ENCODE peak calls at places on chromosome 16, in four cellular contexts. J is right atrium auricular region, W is Caco-2, Y is cardiac muscle cell. G is an unnamed sample.

GRCh38 chr16:48441863-48442279 is 56.7 kb upstream of the SIAH1 start:
- DNase-seq in J (no peak), W (peak; percentile 41), Y (no peak), G (no peak)

GRCh38 chr16:56107944-56108583 is 83.2 kb upstream of the GNAO1 start:
- DNase-seq in J (no peak), W (no peak), Y (peak; percentile 22), G (no peak)

GRCh38 chr16:84836234-84836647 is 16.5 kb downstream of the CRISPLD2 start:
- DNase-seq in J (peak; percentile 93), W (no peak), Y (peak; percentile 86), G (no peak)

GRCh38 chr16:71648162-71648561 is 22.2 kb downstream of the MARVELD3 start:
- DNase-seq in J (no peak), W (no peak), Y (no peak), G (no peak)

GRCh38 chr16:85490971-85491771 is 122.0 kb upstream of the GSE1 start:
- DNase-seq in J (no peak), W (peak; percentile 34), Y (no peak), G (no peak)

GRCh38 chr16:53099318-53100130 is 44.7 kb downstream of the CHD9 start:
- DNase-seq in J (peak; percentile 92), W (peak; percentile 91), Y (peak; percentile 81), G (peak; percentile 97)

GRCh38 chr16:1964046-1964505 is 550 bp downstream of the RPS2 start:
- DNase-seq in J (no peak), W (peak; percentile 54), Y (peak; percentile 73), G (no peak)

GRCh38 chr16:4496305-4496704 is 20.1 kb downstream of the HMOX2 start:
- DNase-seq in J (no peak), W (no peak), Y (no peak), G (peak; percentile 42)

DNA sequence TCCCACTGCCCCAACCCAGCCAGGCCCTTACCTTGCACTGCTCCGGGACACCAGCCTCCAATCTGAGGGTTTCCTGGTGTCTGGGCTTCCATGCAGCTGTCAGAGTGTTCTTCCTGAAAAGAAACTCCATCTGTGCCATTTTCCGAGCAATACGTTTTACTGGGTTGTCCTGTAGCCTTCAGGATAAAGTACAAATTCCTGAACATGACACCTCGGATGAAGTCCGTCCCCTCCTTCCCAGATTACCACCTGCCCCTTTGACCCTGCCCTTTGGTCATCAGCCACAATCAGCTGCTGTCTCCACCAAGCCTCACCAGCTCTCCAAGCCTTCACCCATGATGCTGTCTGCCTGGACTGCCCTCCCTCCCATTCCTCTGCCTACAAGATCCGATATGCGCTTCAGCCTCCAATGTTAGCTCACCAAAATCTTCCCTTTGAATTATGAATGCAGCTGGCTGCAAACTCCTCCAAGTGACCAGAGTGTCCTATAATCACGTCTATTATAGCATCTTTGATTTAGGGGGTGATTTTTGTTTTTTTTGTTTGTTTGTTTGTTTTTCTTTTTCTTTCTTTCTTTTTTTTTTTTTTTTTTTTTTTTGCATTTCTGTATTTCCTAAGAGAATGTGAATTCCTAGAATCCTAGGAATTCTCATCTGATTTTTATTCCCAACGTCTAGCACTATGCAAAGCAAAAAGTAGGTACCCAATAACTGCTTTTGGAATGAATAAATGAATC is 60.6 kb upstream of the KIFC3 start:
- DNase-seq in J (no peak), W (peak; percentile 86), Y (peak; percentile 48), G (no peak)
- H3K4me3 ChIP-seq in J (no peak overlapping the region), W (peak overlapping the region; percentile 29), Y (no peak overlapping the region), G (no peak overlapping the region)

DNA sequence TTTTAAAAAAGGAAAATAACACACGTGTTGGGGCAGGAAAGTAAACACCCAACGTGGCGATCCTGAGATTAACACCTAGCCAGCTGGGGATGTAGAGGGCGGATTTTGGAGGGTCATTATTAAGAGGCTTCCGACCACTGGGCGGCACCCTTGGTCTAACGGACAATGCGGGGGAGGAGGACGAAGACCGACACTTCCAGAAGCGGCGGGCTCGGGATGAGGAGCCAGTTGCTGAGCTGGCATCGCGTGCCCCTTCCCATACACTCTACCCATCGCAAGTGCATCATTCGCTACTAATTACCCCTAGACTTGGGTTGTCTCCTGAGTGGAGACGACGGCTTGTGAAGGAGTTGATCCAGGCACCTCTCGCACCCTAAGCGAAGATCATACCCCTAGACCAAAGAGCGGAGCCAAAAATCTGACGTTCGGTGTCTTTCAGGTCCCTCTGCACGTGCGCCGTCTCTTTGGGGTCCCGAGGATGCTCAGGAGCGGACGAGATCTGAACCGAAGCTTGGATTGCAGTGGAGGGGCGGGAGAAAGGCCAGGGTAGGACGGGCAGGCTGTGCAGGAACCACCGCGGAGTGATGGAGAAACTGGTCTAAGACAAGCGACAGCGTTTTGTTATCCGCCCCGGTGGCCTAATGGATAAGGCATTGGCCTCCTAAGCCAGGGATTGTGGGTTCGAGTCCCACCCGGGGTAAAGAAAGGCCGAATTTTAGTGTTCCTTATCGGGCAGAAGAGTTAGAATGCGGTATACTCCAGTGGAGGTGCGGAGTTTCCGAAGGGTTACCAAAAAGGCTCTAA is 17.6 kb downstream of the ZNF213 start:
- DNase-seq in J (peak; percentile 94), W (peak; percentile 93), Y (peak; percentile 78), G (peak; percentile 81)
- TF ChIP-seq CTCF in J (peak; percentile 59), W (peak; percentile 19), Y (peak; percentile 46), G (peak; percentile 55)

DNA sequence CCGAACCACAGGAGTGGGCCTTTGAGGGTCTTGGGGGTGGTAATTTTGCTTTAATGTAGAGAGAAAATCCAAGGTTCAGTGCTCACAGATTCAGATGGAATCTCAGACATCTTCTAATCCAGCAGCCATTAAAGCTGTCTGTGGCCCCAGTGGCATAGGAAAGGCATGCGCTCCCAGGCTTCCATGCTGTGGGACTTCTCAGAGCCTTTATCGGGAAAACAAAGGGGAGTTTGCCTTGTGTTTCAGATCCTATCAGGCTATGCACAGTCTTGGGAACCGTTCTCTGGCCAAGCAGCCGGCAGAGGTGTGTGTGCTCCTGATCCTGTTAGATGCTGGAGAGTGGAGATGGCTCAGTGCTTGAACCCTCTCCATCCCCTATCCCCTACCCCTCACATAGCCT is 7.8 kb downstream of the ADGRG1 start:
- DNase-seq in J (no peak), W (no peak), Y (no peak), G (no peak)
- H3K4me1 ChIP-seq in J (peaks cover 71% of the 10 kb centered on the region), W (peaks cover 18% of the 10 kb centered on the region), Y (no peaks in the 10 kb centered on the region), G (peaks cover 52% of the 10 kb centered on the region)

GRCh38 chr16:79380990-79381389 is 219.5 kb downstream of the MAF start:
- DNase-seq in J (no peak), W (no peak), Y (no peak), G (no peak)
- H3K4me3 ChIP-seq in J (no peak overlapping the region), W (no peak overlapping the region), Y (no peak overlapping the region), G (no peak overlapping the region)

GRCh38 chr16:30046588-30046987 is 15.5 kb upstream of the TLCD3B start:
- DNase-seq in J (no peak), W (no peak), Y (no peak), G (no peak)

GRCh38 chr16:30046178-30046577 is 15.1 kb upstream of the TLCD3B start:
- DNase-seq in J (no peak), W (no peak), Y (no peak), G (no peak)

GRCh38 chr16:30040221-30040620 is 9.2 kb upstream of the TLCD3B start:
- DNase-seq in J (no peak), W (no peak), Y (no peak), G (no peak)

GRCh38 chr16:30041841-30042240 is 10.8 kb upstream of the TLCD3B start:
- DNase-seq in J (no peak), W (no peak), Y (peak; percentile 39), G (no peak)
- TF ChIP-seq CTCF in J (peak; percentile 60), W (peak; percentile 56), Y (peak; percentile 37), G (peak; percentile 74)

GRCh38 chr16:81179219-81179618 is 59.3 kb upstream of the BCO1 start:
- DNase-seq in J (no peak), W (no peak), Y (no peak), G (no peak)

GRCh38 chr16:81185416-81185815 is 53.1 kb upstream of the BCO1 start:
- DNase-seq in J (no peak), W (no peak), Y (no peak), G (no peak)

GRCh38 chr16:81180578-81180977 is 57.9 kb upstream of the BCO1 start:
- DNase-seq in J (no peak), W (no peak), Y (no peak), G (no peak)

GRCh38 chr16:81175325-81175891 is 63.1 kb upstream of the BCO1 start:
- DNase-seq in J (no peak), W (peak; percentile 39), Y (no peak), G (peak; percentile 49)

DNA sequence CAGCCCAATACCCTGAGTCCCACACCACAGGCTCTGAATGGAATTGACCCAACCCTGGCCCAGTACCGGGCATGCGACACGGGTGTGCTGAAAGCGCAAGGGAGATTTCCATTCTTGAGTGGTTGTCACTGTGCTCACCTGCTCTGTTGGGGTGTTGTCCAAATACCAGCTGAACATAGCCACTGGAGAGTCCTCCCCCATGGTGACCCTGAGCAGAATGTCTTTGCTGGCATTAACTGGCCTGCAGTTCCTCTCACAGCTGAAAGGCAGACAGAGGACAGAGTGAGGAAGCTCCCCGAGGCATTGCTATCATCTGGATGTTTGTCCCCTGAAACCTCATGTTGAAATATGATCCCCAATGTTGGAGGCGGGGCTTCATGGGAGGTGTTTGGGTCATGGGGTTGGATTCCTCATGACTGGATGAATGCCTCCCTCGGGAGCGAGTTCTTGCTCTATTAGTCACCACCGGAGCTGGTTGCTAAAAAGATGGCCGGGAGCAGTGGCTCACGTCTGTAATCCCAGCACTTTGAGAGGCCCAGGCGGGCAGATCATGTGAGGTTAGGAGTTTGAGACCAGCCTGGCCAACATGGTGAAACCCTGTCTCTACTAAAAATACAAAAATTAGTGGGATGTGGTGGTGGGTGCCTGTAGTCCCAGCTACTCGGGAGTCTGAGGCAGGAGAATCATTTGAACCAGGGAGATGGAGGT is 57.3 kb upstream of the BCO1 start:
- DNase-seq in J (peak; percentile 96), W (peak; percentile 91), Y (peak; percentile 86), G (peak; percentile 92)
- H3K4me1 ChIP-seq in J (peaks cover 14% of the 10 kb centered on the region), W (peaks cover 12% of the 10 kb centered on the region), Y (no peaks in the 10 kb centered on the region), G (peaks cover 30% of the 10 kb centered on the region)

GRCh38 chr16:20089246-20089965 is 15.7 kb upstream of the GPR139 start:
- DNase-seq in J (no peak), W (no peak), Y (no peak), G (no peak)

GRCh38 chr16:20079106-20079505 is 5.4 kb upstream of the GPR139 start:
- DNase-seq in J (no peak), W (no peak), Y (no peak), G (no peak)

GRCh38 chr16:20084624-20085226 is 11.0 kb upstream of the GPR139 start:
- DNase-seq in J (no peak), W (peak; percentile 8), Y (no peak), G (no peak)
- H3K4me3 ChIP-seq in J (no peak overlapping the region), W (no peak overlapping the region), Y (no peak overlapping the region), G (no peak overlapping the region)

DNA sequence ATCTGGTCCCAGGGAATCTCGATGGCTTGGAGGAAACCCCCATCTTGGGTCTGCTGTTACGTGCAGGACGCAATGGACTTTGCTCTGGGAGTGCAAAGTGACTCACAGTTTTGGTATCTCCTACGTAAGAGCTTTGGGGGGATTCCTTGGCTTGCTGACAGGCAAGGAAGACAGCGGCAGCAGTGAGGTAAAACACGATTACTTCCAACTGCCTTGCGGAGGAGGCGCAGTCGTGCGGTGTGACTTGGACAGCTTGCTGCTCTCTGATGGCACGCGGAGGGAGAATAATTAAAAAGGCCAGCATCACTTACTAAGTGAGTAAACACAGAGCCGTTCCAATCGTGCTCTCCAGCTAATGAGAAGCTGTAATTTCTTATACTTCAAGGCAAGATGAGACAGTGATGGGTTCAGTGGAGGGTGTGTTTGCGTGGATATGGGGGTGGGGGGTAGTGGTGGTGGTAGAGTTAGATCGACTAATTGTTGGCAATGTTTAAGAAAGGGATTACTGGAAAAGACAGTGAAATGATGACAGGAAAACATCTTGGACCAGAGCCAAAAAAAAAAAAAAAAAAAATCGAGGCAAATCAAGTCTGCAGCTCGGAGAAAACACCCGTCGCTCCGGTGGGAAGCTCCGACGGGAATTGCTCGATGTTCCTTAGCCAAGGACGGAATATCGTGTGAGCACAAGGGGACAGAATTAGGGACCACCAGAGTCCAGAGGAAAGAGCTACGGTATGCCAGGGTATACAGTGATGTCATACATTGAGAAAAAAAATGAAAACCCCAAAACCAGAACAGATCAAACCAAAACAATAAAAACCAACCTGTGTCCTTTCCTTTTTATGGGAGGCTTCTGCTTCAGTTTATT is 184.9 kb upstream of the ZFHX3 start:
- DNase-seq in J (peak; percentile 73), W (peak; percentile 68), Y (no peak), G (no peak)
- TF ChIP-seq CTCF in J (no peak), W (no peak), Y (peak; percentile 15), G (no peak)

G was measured in PC-9.